ENCODE peak calls at places on chromosomes 11 and 22, in seven cellular contexts. F is H7; W is WTC11; N is activated T-helper 1 cell treated with anti-CD3 and anti-CD28 coated beads, Interleukin-2, amount 50 U/mL, for 16 hours; H is transverse colon; E is brain microvascular endothelial cell; Z is nephron progenitor cell. P is an unnamed sample.

GRCh38 chr22:43777204-43777671 is 34.9 kb downstream of the EFCAB6 start:
- DNase-seq in F (no peak), W (no peak), N (no peak), H (no peak), E (peak), Z (no peak), P (no peak)

GRCh38 chr11:83054001-83054400 is 17.7 kb downstream of the RAB30 start:
- DNase-seq in F (no peak), W (no peak), N (no peak), H (no peak), E (no peak), Z (no peak), P (no peak)

GRCh38 chr11:65776196-65776595 is 4.6 kb downstream of the AP5B1 start:
- DNase-seq in F (no peak), W (no peak), N (no peak), H (no peak), E (no peak), Z (no peak), P (no peak)

GRCh38 chr11:32893947-32894827 is 1.6 kb downstream of the QSER1 start:
- DNase-seq in F (peak), W (no peak), N (no peak), H (peak), E (peak), Z (peak), P (no peak)

GRCh38 chr11:61756452-61757212 is 4.2 kb downstream of the MYRF start:
- DNase-seq in F (no peak), W (no peak), N (no peak), H (peak), E (peak), Z (no peak), P (peak)

GRCh38 chr22:41052661-41053490 is 39.5 kb upstream of the EP300 start:
- DNase-seq in F (no peak), W (no peak), N (no peak), H (no peak), E (peak), Z (no peak), P (no peak)

GRCh38 chr11:58763120-58763490 is 31.4 kb upstream of the GLYAT start:
- DNase-seq in F (no peak), W (no peak), N (no peak), H (no peak), E (no peak), Z (no peak), P (no peak)

GRCh38 chr11:13486926-13487660 is 8.7 kb downstream of the PTH start:
- DNase-seq in F (peak), W (peak), N (peak), H (peak), E (peak), Z (peak), P (peak)

GRCh38 chr22:40322818-40323447 is 23.4 kb upstream of the ADSL start:
- DNase-seq in F (no peak), W (no peak), N (no peak), H (no peak), E (no peak), Z (no peak), P (no peak)

GRCh38 chr22:22749167-22749758 is 104.8 kb downstream of the GGTLC2 start:
- DNase-seq in F (no peak), W (no peak), N (no peak), H (no peak), E (no peak), Z (no peak), P (no peak)

GRCh38 chr22:19965771-19966709 is 24.4 kb upstream of the TXNRD2 start:
- DNase-seq in F (peak), W (peak), N (no peak), H (no peak), E (no peak), Z (peak), P (no peak)

GRCh38 chr22:43388420-43388851 is 23.4 kb upstream of the MPPED1 start:
- DNase-seq in F (peak), W (peak), N (peak), H (peak), E (peak), Z (peak), P (peak)

GRCh38 chr11:10019906-10020682 is 273.9 kb downstream of the SBF2 start:
- DNase-seq in F (no peak), W (no peak), N (no peak), H (peak), E (no peak), Z (no peak), P (peak)